ENCODE peak calls at places on chromosomes 13 and 19, in nine cellular contexts. R, T, Y, U, V, O, C, Q and N are unnamed samples.

GRCh38 chr13:68748038-68748437 is 1359.6 kb upstream of the ATXN8OS start:
- DNase-seq in O (no peak), Y (no peak), R (no peak), T (no peak), U (no peak), V (no peak), C (no peak), Q (no peak), N (no peak)

GRCh38 chr13:90415902-90416301 is 931.6 kb upstream of the MIR17HG start:
- DNase-seq in Y (no peak), Q (no peak), O (no peak), U (no peak), R (no peak), T (no peak), C (no peak), V (no peak), N (no peak)

GRCh38 chr19:54682306-54682705 is 19.5 kb downstream of the LILRB4 start:
- DNase-seq in O (no peak), Y (no peak), T (no peak), R (no peak), V (no peak), Q (no peak), C (no peak), U (no peak), N (no peak)

GRCh38 chr13:100512422-100512821 is 76.2 kb downstream of the GGACT start:
- DNase-seq in R (peak), Y (peak), Q (no peak), T (no peak), U (no peak), O (no peak), C (no peak), V (peak), N (no peak)

GRCh38 chr13:110123041-110123809 is 183.7 kb downstream of the COL4A1 start:
- DNase-seq in C (no peak), Y (no peak), T (no peak), U (no peak), V (no peak), R (no peak), O (peak), Q (no peak), N (no peak)

GRCh38 chr13:114099191-114099590 is 33.2 kb downstream of the RASA3 start:
- DNase-seq in R (peak), V (peak), O (no peak), U (peak), C (peak), T (peak), Q (peak), Y (peak), N (peak)

GRCh38 chr19:41098762-41099161 is 10.5 kb downstream of the CYP2A13 start:
- DNase-seq in Y (no peak), V (no peak), O (no peak), Q (no peak), R (no peak), C (no peak), T (no peak), U (peak), N (no peak)

GRCh38 chr13:102721800-102722231 is 27.0 kb upstream of the METTL21C start:
- DNase-seq in R (no peak), O (no peak), T (no peak), V (peak), U (no peak), Y (no peak), C (no peak), Q (no peak), N (no peak)

GRCh38 chr19:3868770-3869456 is at the start of gene ZFR2:
- DNase-seq in U (no peak), V (no peak), Q (no peak), R (peak), C (peak), O (no peak), Y (no peak), T (no peak), N (no peak)

GRCh38 chr13:113742445-113743120 is 16.4 kb upstream of the TMEM255B start:
- DNase-seq in Q (no peak), U (no peak), Y (no peak), T (no peak), C (no peak), V (no peak), R (no peak), O (no peak), N (peak)

GRCh38 chr19:49932731-49933131 is 3.4 kb upstream of the NUP62 start:
- DNase-seq in O (no peak), R (no peak), Q (no peak), C (no peak), U (no peak), Y (no peak), V (no peak), T (no peak), N (peak)

GRCh38 chr13:110838867-110839538 is 75.9 kb downstream of the ANKRD10 start:
- DNase-seq in Q (no peak), T (no peak), U (no peak), Y (no peak), O (no peak), R (no peak), V (no peak), C (no peak), N (no peak)

GRCh38 chr13:45773236-45773635 is 71.1 kb downstream of the CBY2 start:
- DNase-seq in T (no peak), O (peak), U (no peak), C (no peak), Y (peak), R (no peak), Q (no peak), V (no peak), N (no peak)

GRCh38 chr19:19647037-19647835 is 3.8 kb upstream of the GMIP start:
- DNase-seq in O (no peak), Q (no peak), T (no peak), C (no peak), U (no peak), R (no peak), Y (no peak), V (no peak), N (no peak)

GRCh38 chr13:97975851-97976550 is 22.5 kb downstream of the IPO5 start:
- DNase-seq in U (peak), T (peak), V (peak), C (peak), O (peak), R (peak), Q (peak), Y (peak), N (peak)

GRCh38 chr19:3401004-3401768 is 34.8 kb downstream of the NFIC start:
- DNase-seq in T (no peak), C (no peak), U (no peak), O (no peak), Y (no peak), Q (no peak), V (no peak), R (no peak), N (no peak)

GRCh38 chr19:49894879-49895565 is 1.7 kb downstream of the IL4I1 start:
- DNase-seq in Y (no peak), T (no peak), O (no peak), C (no peak), Q (no peak), V (no peak), U (no peak), R (no peak), N (no peak)

GRCh38 chr13:27599845-27600553 is 20.3 kb downstream of the LNX2 start:
- DNase-seq in O (peak), U (no peak), C (peak), V (peak), Q (peak), T (no peak), Y (peak), R (no peak), N (no peak)

GRCh38 chr13:47503468-47503867 is 497.6 kb downstream of the SUCLA2 start:
- DNase-seq in T (no peak), C (no peak), U (no peak), O (no peak), R (no peak), V (no peak), Q (no peak), Y (no peak), N (no peak)

GRCh38 chr13:23695711-23696512 is 125.7 kb downstream of the TNFRSF19 start:
- DNase-seq in U (no peak), Q (no peak), R (peak), T (peak), Y (no peak), C (no peak), O (no peak), V (peak), N (peak)

GRCh38 chr19:18439910-18440237 is 1.9 kb upstream of the ISYNA1 start:
- DNase-seq in U (no peak), C (no peak), Q (no peak), O (no peak), R (no peak), T (no peak), V (no peak), Y (no peak), N (no peak)

GRCh38 chr19:6459356-6460098 is at the start of gene SLC25A23:
- DNase-seq in Q (peak), R (peak), T (peak), C (peak), V (peak), Y (peak), O (peak), U (no peak), N (peak)

GRCh38 chr19:21749090-21749489 is 18.3 kb downstream of the ZNF100 start:
- DNase-seq in Q (no peak), R (no peak), C (no peak), V (peak), T (no peak), U (no peak), Y (peak), O (no peak), N (no peak)

GRCh38 chr19:49333426-49334288 is 1.5 kb upstream of the CD37 start:
- DNase-seq in Y (peak), U (peak), T (no peak), C (no peak), Q (peak), O (no peak), V (peak), R (no peak), N (peak)

GRCh38 chr19:3108775-3109174 is 14.6 kb downstream of the GNA11 start:
- DNase-seq in V (peak), R (peak), Q (no peak), U (no peak), O (no peak), C (peak), Y (peak), T (peak), N (peak)

GRCh38 chr13:20118268-20119140 is 42.3 kb downstream of the GJA3 start:
- DNase-seq in O (no peak), T (peak), R (peak), V (peak), C (peak), U (peak), Q (peak), Y (no peak), N (peak)

GRCh38 chr19:47179643-47180310 is 49.1 kb downstream of the SAE1 start:
- DNase-seq in R (no peak), C (no peak), O (no peak), Y (no peak), Q (no peak), T (no peak), U (no peak), V (no peak), N (no peak)

GRCh38 chr13:76086729-76087128 is 450.6 kb downstream of the LMO7 start:
- DNase-seq in O (no peak), V (no peak), Q (no peak), R (no peak), Y (no peak), U (no peak), C (no peak), T (no peak), N (no peak)

GRCh38 chr19:15129856-15130580 is 22.8 kb downstream of the SYDE1 start:
- DNase-seq in U (no peak), R (no peak), O (peak), V (no peak), T (no peak), Q (no peak), C (no peak), Y (no peak), N (no peak)

GRCh38 chr13:45604892-45605291 is 10.6 kb downstream of the ERICH6B start:
- DNase-seq in R (no peak), Y (no peak), T (no peak), U (no peak), Q (no peak), V (no peak), O (no peak), C (no peak), N (no peak)

GRCh38 chr13:99404005-99404755 is 97.0 kb upstream of the GPR183 start:
- DNase-seq in T (no peak), R (no peak), O (peak), V (no peak), U (no peak), Q (no peak), Y (no peak), C (no peak), N (peak)

GRCh38 chr13:110269509-110270185 is 37.3 kb downstream of the COL4A1 start:
- DNase-seq in Q (peak), V (no peak), Y (no peak), C (no peak), U (no peak), O (no peak), R (no peak), T (no peak), N (no peak)

GRCh38 chr19:29294343-29294811 is 81.4 kb upstream of the UQCRFS1 start:
- DNase-seq in O (no peak), T (no peak), V (peak), Q (no peak), C (no peak), Y (peak), U (no peak), R (no peak), N (no peak)
- H3K27ac ChIP-seq in O (no peak), T (no peak), V (no peak), Q (no peak), C (no peak), Y (no peak), U (no peak), R (no peak), N (no peak)

GRCh38 chr13:112102243-112102642 is 35.3 kb downstream of the SOX1 start:
- DNase-seq in Y (no peak), T (no peak), R (no peak), U (no peak), V (no peak), C (no peak), Q (no peak), O (peak), N (no peak)
- TF ChIP-seq CTCF in Y (no peak), T (no peak), R (no peak), U (no peak), V (no peak), C (peak), Q (peak), O (no peak), N (no peak)

GRCh38 chr19:44820648-44821609 is 12.0 kb downstream of the BCAM start:
- DNase-seq in U (peak), O (no peak), V (peak), C (no peak), T (peak), R (no peak), Y (no peak), Q (peak), N (peak)
- H3K27ac ChIP-seq in U (peak), O (peak), V (peak), C (no peak), T (peak), R (no peak), Y (no peak), Q (peak), N (no peak)

DNA sequence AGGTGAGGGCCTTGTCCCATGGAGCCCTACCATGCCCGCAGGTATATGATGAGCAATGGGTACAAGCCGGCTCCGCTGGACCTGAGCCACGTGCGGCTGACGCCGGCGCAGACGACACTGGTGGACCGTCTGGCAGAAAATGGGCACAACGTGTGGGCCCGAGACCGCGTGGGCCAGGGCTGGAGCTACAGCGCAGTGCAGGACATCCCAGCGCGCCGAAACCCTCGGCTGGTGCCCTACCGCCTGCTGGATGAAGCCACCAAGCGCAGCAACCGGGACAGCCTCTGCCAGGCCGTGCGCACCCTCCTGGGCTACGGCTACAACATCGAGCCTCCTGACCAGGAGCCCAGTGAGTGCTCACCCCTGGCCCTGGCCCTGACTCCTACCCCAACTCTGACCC is 32.6 kb downstream of the RYR1 start:
- DNase-seq in C (no peak), T (no peak), R (no peak), Q (no peak), V (no peak), O (no peak), Y (no peak), U (no peak), N (no peak)
- TF ChIP-seq CTCF in C (no peak), T (no peak), R (no peak), Q (no peak), V (no peak), O (no peak), Y (no peak), U (no peak), N (no peak)

GRCh38 chr19:952680-953500 is 27.1 kb downstream of the ARID3A start:
- DNase-seq in U (no peak), R (no peak), T (no peak), Q (no peak), Y (no peak), O (peak), C (no peak), V (peak), N (no peak)
- H3K27ac ChIP-seq in U (no peak), R (no peak), T (no peak), Q (no peak), Y (peak), O (no peak), C (no peak), V (peak), N (peak)

GRCh38 chr19:31316201-31316951 is 32.9 kb downstream of the TSHZ3 start:
- DNase-seq in O (no peak), V (peak), Q (no peak), R (no peak), C (no peak), U (no peak), T (peak), Y (peak), N (no peak)

GRCh38 chr19:31314156-31314555 is 35.1 kb downstream of the TSHZ3 start:
- DNase-seq in T (no peak), Q (no peak), O (no peak), R (no peak), U (no peak), Y (no peak), V (no peak), C (no peak), N (no peak)

GRCh38 chr19:31313291-31314030 is 35.8 kb downstream of the TSHZ3 start:
- DNase-seq in C (no peak), V (no peak), T (no peak), Y (no peak), R (no peak), U (no peak), O (no peak), Q (no peak), N (no peak)

GRCh38 chr19:31315621-31316011 is 33.6 kb downstream of the TSHZ3 start:
- DNase-seq in U (no peak), T (no peak), Q (no peak), O (no peak), R (no peak), Y (no peak), V (no peak), C (no peak), N (no peak)

GRCh38 chr19:31314849-31315620 is 34.2 kb downstream of the TSHZ3 start:
- DNase-seq in Q (no peak), R (peak), V (no peak), C (peak), Y (no peak), U (no peak), O (no peak), T (no peak), N (no peak)
- TF ChIP-seq CTCF in Q (no peak), R (peak), V (peak), C (peak), Y (peak), U (no peak), O (no peak), T (no peak), N (no peak)

DNA sequence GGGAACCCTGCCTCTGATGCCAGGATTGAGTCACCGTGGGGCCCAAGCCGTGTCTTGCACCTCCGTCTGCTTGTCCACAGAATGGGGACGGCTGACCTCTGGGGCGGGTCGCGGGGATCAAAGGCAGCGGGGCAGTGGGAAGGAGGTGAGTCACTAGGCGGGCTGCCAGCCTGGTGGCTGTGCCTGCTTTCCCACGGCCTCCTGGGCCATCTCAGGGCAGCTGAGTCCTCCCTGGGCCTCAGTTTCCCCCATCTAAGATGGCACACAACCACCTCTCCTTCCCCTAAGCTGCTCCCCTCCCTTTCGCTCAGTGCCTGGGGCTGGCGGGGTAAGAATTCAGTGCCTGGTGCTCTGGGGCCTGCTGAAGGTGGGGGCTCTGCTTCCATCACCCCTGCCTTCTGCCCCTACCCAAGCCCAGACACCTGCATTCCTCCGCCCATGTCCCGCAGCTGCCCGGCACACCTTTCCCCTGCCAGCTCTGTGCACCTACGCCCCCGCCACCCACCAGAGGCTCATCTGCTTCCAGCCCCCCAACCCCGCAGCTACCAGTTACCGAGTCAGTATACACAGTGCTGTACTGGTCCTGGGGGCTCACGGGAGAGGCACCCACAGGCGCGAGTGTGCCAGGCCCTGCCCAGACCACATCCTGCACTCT is 3.5 kb downstream of the MKNK2 start:
- DNase-seq in C (no peak), U (peak), Q (no peak), T (no peak), V (no peak), R (no peak), Y (no peak), O (no peak), N (peak)
- H3K27ac ChIP-seq in C (no peak), U (peak), Q (no peak), T (no peak), V (no peak), R (no peak), Y (no peak), O (peak), N (peak)

GRCh38 chr19:4910594-4911273 is 1.4 kb downstream of the UHRF1 start:
- DNase-seq in Y (peak), O (peak), T (peak), V (peak), Q (no peak), R (no peak), U (no peak), C (peak), N (no peak)

GRCh38 chr19:4909897-4910593 is 744 bp downstream of the UHRF1 start:
- DNase-seq in Q (peak), Y (peak), V (peak), T (peak), C (peak), U (peak), O (peak), R (peak), N (peak)

GRCh38 chr19:4913996-4914735 is 4.9 kb downstream of the UHRF1 start:
- DNase-seq in V (no peak), O (no peak), Y (peak), C (no peak), U (no peak), Q (no peak), T (no peak), R (no peak), N (no peak)

GRCh38 chr19:4911314-4911713 is 2.0 kb downstream of the UHRF1 start:
- DNase-seq in C (no peak), V (peak), R (no peak), Q (no peak), Y (peak), O (peak), T (no peak), U (no peak), N (no peak)

GRCh38 chr19:4911786-4912672 is 2.7 kb downstream of the UHRF1 start:
- DNase-seq in O (peak), Q (no peak), C (peak), R (peak), T (peak), U (peak), Y (peak), V (peak), N (peak)
- TF ChIP-seq CTCF in O (peak), Q (peak), C (peak), R (peak), T (peak), U (peak), Y (peak), V (peak), N (peak)